ENCODE peak calls at places on chromosome 10, in four cellular contexts. B is astrocyte, Z is cardiac septum, T is kidney epithelial cell. N is an unnamed sample.

GRCh38 chr10:2851544-2851943 is 215.8 kb upstream of the PFKP start:
- DNase-seq in B (no peak), Z (no peak), T (no peak), N (no peak)

GRCh38 chr10:89837173-89838001 is 136.0 kb downstream of the KIF20B start:
- DNase-seq in B (peak), Z (no peak), T (no peak), N (peak)

GRCh38 chr10:28279878-28280277 is 23.0 kb downstream of the MPP7 start:
- DNase-seq in B (no peak), Z (no peak), T (no peak), N (no peak)

GRCh38 chr10:73159038-73159648 is 8.7 kb downstream of the ECD start:
- DNase-seq in B (no peak), Z (no peak), T (no peak), N (peak)

GRCh38 chr10:43957267-43958070 is 308.8 kb upstream of the ZNF32 start:
- DNase-seq in B (no peak), Z (no peak), T (no peak), N (no peak)

GRCh38 chr10:129933456-129934092 is 30.5 kb downstream of the EBF3 start:
- DNase-seq in B (no peak), Z (peak), T (no peak), N (no peak)

GRCh38 chr10:76649271-76649670 is 988.3 kb downstream of the KCNMA1 start:
- DNase-seq in B (no peak), Z (no peak), T (no peak), N (no peak)

GRCh38 chr10:35770817-35771355 is 128.8 kb upstream of the FZD8 start:
- DNase-seq in B (no peak), Z (no peak), T (no peak), N (no peak)

GRCh38 chr10:470339-471003 is 219.0 kb downstream of the DIP2C start:
- DNase-seq in B (no peak), Z (no peak), T (no peak), N (no peak)

GRCh38 chr10:114519756-114520288 is 115.5 kb upstream of the AFAP1L2 start:
- DNase-seq in B (no peak), Z (no peak), T (no peak), N (no peak)

GRCh38 chr10:34520084-34520483 is 295.0 kb downstream of the PARD3 start:
- DNase-seq in B (peak), Z (no peak), T (peak), N (no peak)

GRCh38 chr10:102752266-102752930 is 8.7 kb downstream of the WBP1L start:
- DNase-seq in B (peak), Z (no peak), T (no peak), N (no peak)

GRCh38 chr10:67697646-67698245 is 1.8 kb upstream of the CTNNA3 start:
- DNase-seq in B (peak), Z (no peak), T (peak), N (peak)

GRCh38 chr10:35335718-35336083 is 608 bp upstream of the CCNY start:
- DNase-seq in B (peak), Z (no peak), T (no peak), N (peak)

GRCh38 chr10:16297652-16298051 is 139.2 kb upstream of the PTER start:
- DNase-seq in B (no peak), Z (no peak), T (no peak), N (no peak)

GRCh38 chr10:124539935-124540641 is 78.5 kb downstream of the LHPP start:
- DNase-seq in B (no peak), Z (peak), T (no peak), N (peak)

GRCh38 chr10:44853148-44853734 is 57.9 kb upstream of the TMEM72 start:
- DNase-seq in B (no peak), Z (no peak), T (no peak), N (peak)

GRCh38 chr10:118405933-118406332 is 63.8 kb upstream of the FAM204A start:
- DNase-seq in B (no peak), Z (no peak), T (no peak), N (no peak)

GRCh38 chr10:17175551-17175950 is 25.9 kb downstream of the TRDMT1 start:
- DNase-seq in B (peak), Z (no peak), T (no peak), N (peak)

GRCh38 chr10:26857991-26858706 is 2.6 kb downstream of the ABI1 start:
- DNase-seq in B (peak), Z (no peak), T (no peak), N (peak)

GRCh38 chr10:6786579-6787031 is 206.5 kb upstream of the PRKCQ start:
- DNase-seq in B (peak), Z (no peak), T (no peak), N (peak)

GRCh38 chr10:112671743-112672142 is 224.7 kb downstream of the VTI1A start:
- DNase-seq in B (no peak), Z (no peak), T (no peak), N (no peak)

GRCh38 chr10:103470755-103471653 is 8.0 kb downstream of the CALHM3 start:
- DNase-seq in B (no peak), Z (no peak), T (no peak), N (no peak)

GRCh38 chr10:114283091-114283490 is 44.0 kb downstream of the VWA2 start:
- DNase-seq in B (no peak), Z (peak), T (no peak), N (no peak)

GRCh38 chr10:541750-542371 is 147.6 kb downstream of the DIP2C start:
- DNase-seq in B (no peak), Z (peak), T (no peak), N (no peak)

GRCh38 chr10:99346247-99346646 is 17.1 kb downstream of the CNNM1 start:
- DNase-seq in B (peak), Z (no peak), T (no peak), N (peak)

N was measured in fibroblast of lung.